ENCODE peak calls at places on chromosome 19, in ten cellular contexts. Q is immature natural killer cell, S is BE2C, G is T-cell, W is nephron progenitor cell, T is ovary, Z is NCI-H1694 treated with DMSO at 0.1 percent for 48 hours, Y is EL, V is HEK293T, U is MM.1S. A is an unnamed sample.

GRCh38 chr19:4877753-4878490 is 10.5 kb upstream of the PLIN3 start:
- DNase-seq in Q (no peak), S (no peak), G (no peak), W (peak), T (no peak), Z (no peak), Y (no peak), V (no peak), U (no peak), A (peak)

GRCh38 chr19:19347401-19347800 is 26.8 kb downstream of the MAU2 start:
- DNase-seq in Q (no peak), S (no peak), G (no peak), W (no peak), T (no peak), Z (no peak), Y (no peak), V (no peak), U (no peak), A (no peak)

GRCh38 chr19:35135389-35135909 is 590 bp upstream of the LGI4 start:
- DNase-seq in Q (peak), S (peak), G (peak), W (peak), T (peak), Z (peak), Y (peak), V (peak), U (peak), A (peak)

GRCh38 chr19:41433171-41433570 is 6.0 kb upstream of the B3GNT8 start:
- DNase-seq in Q (no peak), S (no peak), G (no peak), W (no peak), T (no peak), Z (no peak), Y (no peak), V (no peak), U (no peak), A (no peak)

GRCh38 chr19:41895745-41896580 is 13.0 kb downstream of the ARHGEF1 start:
- DNase-seq in Q (no peak), S (peak), G (no peak), W (no peak), T (no peak), Z (no peak), Y (no peak), V (no peak), U (no peak), A (no peak)

GRCh38 chr19:4744451-4745170 is 21.0 kb upstream of the DPP9 start:
- DNase-seq in Q (no peak), S (no peak), G (no peak), W (no peak), T (peak), Z (no peak), Y (peak), V (no peak), U (no peak), A (no peak)

GRCh38 chr19:10120538-10121198 is 969 bp upstream of the EIF3G start:
- DNase-seq in Q (no peak), S (no peak), G (no peak), W (no peak), T (no peak), Z (no peak), Y (peak), V (no peak), U (no peak), A (no peak)

GRCh38 chr19:4952945-4953344 is 16.0 kb upstream of the KDM4B start:
- DNase-seq in Q (no peak), S (no peak), G (no peak), W (no peak), T (no peak), Z (no peak), Y (no peak), V (no peak), U (no peak), A (no peak)

GRCh38 chr19:11378319-11379189 is 4.1 kb downstream of the SWSAP1 start:
- DNase-seq in Q (no peak), S (peak), G (no peak), W (peak), T (peak), Z (peak), Y (peak), V (no peak), U (no peak), A (peak)

GRCh38 chr19:7931221-7932061 is 5.5 kb upstream of the CTXN1 start:
- DNase-seq in Q (no peak), S (no peak), G (no peak), W (no peak), T (peak), Z (no peak), Y (no peak), V (no peak), U (no peak), A (no peak)

GRCh38 chr19:55336101-55336500 is 3.6 kb upstream of the KMT5C start:
- DNase-seq in Q (no peak), S (no peak), G (no peak), W (no peak), T (no peak), Z (no peak), Y (peak), V (no peak), U (no peak), A (no peak)

GRCh38 chr19:3161453-3161852 is 17.1 kb upstream of the S1PR4 start:
- DNase-seq in Q (no peak), S (no peak), G (no peak), W (no peak), T (no peak), Z (no peak), Y (peak), V (no peak), U (no peak), A (no peak)

GRCh38 chr19:56108447-56109195 is 12.5 kb downstream of the ZNF787 start:
- DNase-seq in Q (no peak), S (no peak), G (no peak), W (no peak), T (peak), Z (no peak), Y (no peak), V (no peak), U (no peak), A (no peak)

GRCh38 chr19:33868821-33869412 is 72.2 kb downstream of the KCTD15 start:
- DNase-seq in Q (no peak), S (peak), G (no peak), W (peak), T (peak), Z (peak), Y (peak), V (peak), U (no peak), A (peak)

GRCh38 chr19:52622261-52622660 is 15.9 kb downstream of the ZNF83 start:
- DNase-seq in Q (no peak), S (no peak), G (no peak), W (no peak), T (no peak), Z (no peak), Y (no peak), V (no peak), U (no peak), A (no peak)

GRCh38 chr19:50835103-50835784 is 1.9 kb upstream of the KLK15 start:
- DNase-seq in Q (no peak), S (no peak), G (no peak), W (no peak), T (no peak), Z (no peak), Y (peak), V (no peak), U (no peak), A (no peak)

GRCh38 chr19:872266-872951 is 12.9 kb downstream of the CFD start:
- DNase-seq in Q (peak), S (peak), G (peak), W (peak), T (peak), Z (no peak), Y (no peak), V (peak), U (peak), A (no peak)

GRCh38 chr19:47230921-47231214 is at the start of gene BBC3:
- DNase-seq in Q (no peak), S (no peak), G (no peak), W (no peak), T (no peak), Z (no peak), Y (no peak), V (no peak), U (no peak), A (no peak)

GRCh38 chr19:35247526-35248309 is 1.1 kb upstream of the LSR start:
- DNase-seq in Q (peak), S (no peak), G (peak), W (peak), T (peak), Z (no peak), Y (peak), V (peak), U (peak), A (no peak)

GRCh38 chr19:4557971-4558941 is 1.2 kb downstream of the SEMA6B start:
- DNase-seq in Q (peak), S (peak), G (peak), W (peak), T (peak), Z (peak), Y (no peak), V (peak), U (peak), A (no peak)

GRCh38 chr19:991174-991931 is 7.2 kb downstream of the WDR18 start:
- DNase-seq in Q (peak), S (peak), G (peak), W (peak), T (peak), Z (no peak), Y (peak), V (peak), U (no peak), A (no peak)

GRCh38 chr19:54188224-54188871 is 1.0 kb downstream of the MBOAT7 start:
- DNase-seq in Q (no peak), S (no peak), G (no peak), W (no peak), T (no peak), Z (no peak), Y (peak), V (no peak), U (no peak), A (no peak)

GRCh38 chr19:46913852-46914430 is 53.1 kb downstream of the ARHGAP35 start:
- DNase-seq in Q (no peak), S (no peak), G (no peak), W (no peak), T (no peak), Z (no peak), Y (peak), V (no peak), U (no peak), A (no peak)

GRCh38 chr19:46015961-46016425 is 6.9 kb downstream of the PGLYRP1 start:
- DNase-seq in Q (peak), S (no peak), G (peak), W (peak), T (no peak), Z (peak), Y (no peak), V (no peak), U (peak), A (no peak)

A was measured in substantia nigra.